ENCODE peak calls at places on chromosomes 3 and 15, in six cellular contexts. C is AG04449; N is astrocyte of the cerebellum; M is IMR-90; K is CD4-positive, alpha-beta memory T cell; J is SJSA1. I is an unnamed sample.

GRCh38 chr3:33751320-33751719 is 33.3 kb upstream of the CLASP2 start:
- DNase-seq in N (no peak), K (no peak), C (no peak), J (no peak), M (no peak), I (no peak)

GRCh38 chr15:31387101-31387482 is 60.5 kb downstream of the KLF13 start:
- DNase-seq in M (no peak), K (peak; percentile 46), N (no peak), C (no peak), J (no peak), I (no peak)

GRCh38 chr3:149969110-149969944 is 1.4 kb downstream of the PFN2 start:
- DNase-seq in K (no peak), N (peak; percentile 67), C (peak; percentile 59), M (peak; percentile 87), J (peak; percentile 85), I (peak; percentile 54)

GRCh38 chr15:99424978-99425665 is 140.7 kb upstream of the MEF2A start:
- DNase-seq in K (peak; percentile 39), J (no peak), M (peak; percentile 90), N (peak; percentile 42), C (peak; percentile 16), I (peak; percentile 52)

GRCh38 chr15:77034620-77035467 is 36.1 kb downstream of the TSPAN3 start:
- DNase-seq in C (no peak), M (no peak), J (peak; percentile 48), K (no peak), N (no peak), I (no peak)

GRCh38 chr3:51670711-51671089 is 352 bp upstream of the TEX264 start:
- DNase-seq in M (no peak), J (no peak), K (no peak), C (no peak), N (no peak), I (no peak)

GRCh38 chr3:133289322-133289721 is 110.5 kb upstream of the BFSP2 start:
- DNase-seq in J (no peak), C (no peak), M (no peak), K (no peak), N (no peak), I (no peak)

GRCh38 chr15:78696436-78696835 is 55.4 kb upstream of the CHRNB4 start:
- DNase-seq in C (no peak), N (no peak), K (no peak), M (no peak), J (no peak), I (no peak)

GRCh38 chr3:162780313-162780712 is 1283.7 kb downstream of the OTOL1 start:
- DNase-seq in K (no peak), M (no peak), J (no peak), N (no peak), C (no peak), I (no peak)

GRCh38 chr15:88909956-88910831 is 3.0 kb downstream of the MFGE8 start:
- DNase-seq in K (no peak), J (no peak), N (no peak), C (no peak), M (no peak), I (no peak)

GRCh38 chr3:10744098-10744465 is 71.9 kb upstream of the SLC6A11 start:
- DNase-seq in M (no peak), N (no peak), C (no peak), J (no peak), K (peak; percentile 5), I (no peak)

GRCh38 chr3:126339466-126339865 is 17.7 kb downstream of the KLF15 start:
- DNase-seq in C (no peak), N (no peak), J (no peak), K (no peak), M (no peak), I (no peak)

GRCh38 chr15:73921257-73921890 is 4.9 kb upstream of the LOXL1 start:
- DNase-seq in N (no peak), M (no peak), K (no peak), J (no peak), C (no peak), I (no peak)

GRCh38 chr3:43505351-43505750 is 116.5 kb downstream of the ANO10 start:
- DNase-seq in M (peak; percentile 77), N (no peak), K (no peak), J (no peak), C (no peak), I (no peak)

GRCh38 chr3:72582211-72582878 is 265.9 kb downstream of the SHQ1 start:
- DNase-seq in M (no peak), N (no peak), C (no peak), K (no peak), J (no peak), I (no peak)

GRCh38 chr3:70992557-70992956 is 591.0 kb downstream of the FOXP1 start:
- DNase-seq in C (peak; percentile 26), K (no peak), J (no peak), N (no peak), M (peak; percentile 60), I (no peak)

GRCh38 chr3:133573054-133573628 is 345 bp upstream of the CDV3 start:
- DNase-seq in C (peak; percentile 100), M (peak; percentile 100), K (peak; percentile 100), N (peak; percentile 100), J (peak; percentile 100), I (peak; percentile 99)

GRCh38 chr3:9214185-9214584 is 35.3 kb downstream of the SRGAP3 start:
- DNase-seq in K (no peak), C (no peak), J (no peak), M (no peak), N (no peak), I (no peak)

GRCh38 chr3:136332776-136333175 is 82.6 kb downstream of the PCCB start:
- DNase-seq in N (no peak), M (peak; percentile 92), J (no peak), C (no peak), K (no peak), I (no peak)

GRCh38 chr15:47888721-47889120 is 171.4 kb downstream of the SEMA6D start:
- DNase-seq in N (no peak), K (no peak), J (no peak), M (no peak), C (no peak), I (peak; percentile 14)

GRCh38 chr3:6262035-6262434 is 598.9 kb upstream of the GRM7 start:
- DNase-seq in C (no peak), M (no peak), K (no peak), J (no peak), N (no peak), I (no peak)

GRCh38 chr3:81769271-81769670 is 7.8 kb upstream of the GBE1 start:
- DNase-seq in N (no peak), K (no peak), M (peak; percentile 43), C (no peak), J (no peak), I (no peak)

GRCh38 chr3:33426068-33426467 is 14.1 kb downstream of the UBP1 start:
- DNase-seq in N (peak; percentile 77), K (no peak), J (no peak), C (no peak), M (no peak), I (no peak)

GRCh38 chr3:12947504-12948369 is 106.4 kb upstream of the RPL32 start:
- DNase-seq in J (no peak), M (peak; percentile 68), K (no peak), N (no peak), C (no peak), I (no peak)

GRCh38 chr3:129226374-129226773 is 23.0 kb upstream of the COPG1 start:
- DNase-seq in M (peak; percentile 95), N (peak; percentile 79), C (peak; percentile 83), J (peak; percentile 87), K (no peak), I (peak; percentile 66)

GRCh38 chr3:128123231-128123537 is 428 bp downstream of the RUVBL1 start:
- DNase-seq in J (no peak), M (no peak), K (no peak), C (no peak), N (no peak), I (no peak)

GRCh38 chr3:128123538-128124368 is at the start of gene RUVBL1:
- DNase-seq in M (peak; percentile 96), J (peak; percentile 98), K (peak; percentile 99), N (peak; percentile 93), C (peak; percentile 77), I (peak; percentile 97)

GRCh38 chr3:128127236-128127635 is 3.6 kb upstream of the RUVBL1 start:
- DNase-seq in K (no peak), N (no peak), J (no peak), M (no peak), C (no peak), I (no peak)

GRCh38 chr3:128122013-128122412 is 1.6 kb downstream of the RUVBL1 start:
- DNase-seq in C (no peak), M (no peak), J (no peak), K (no peak), N (no peak), I (no peak)
- H3K4me3 ChIP-seq in C (no peak overlapping the region), M (no peak overlapping the region), J (no peak overlapping the region), K (no peak overlapping the region), N (no peak overlapping the region), I (peak overlapping the region; percentile 88)

GRCh38 chr15:60563539-60564404 is 84.8 kb upstream of the ICE2 start:
- DNase-seq in K (peak; percentile 83), M (no peak), C (no peak), J (no peak), N (no peak), I (no peak)
- H3K4me3 ChIP-seq in K (no peak overlapping the region), M (no peak overlapping the region), C (no peak overlapping the region), J (no peak overlapping the region), N (no peak overlapping the region), I (no peak overlapping the region)

DNA sequence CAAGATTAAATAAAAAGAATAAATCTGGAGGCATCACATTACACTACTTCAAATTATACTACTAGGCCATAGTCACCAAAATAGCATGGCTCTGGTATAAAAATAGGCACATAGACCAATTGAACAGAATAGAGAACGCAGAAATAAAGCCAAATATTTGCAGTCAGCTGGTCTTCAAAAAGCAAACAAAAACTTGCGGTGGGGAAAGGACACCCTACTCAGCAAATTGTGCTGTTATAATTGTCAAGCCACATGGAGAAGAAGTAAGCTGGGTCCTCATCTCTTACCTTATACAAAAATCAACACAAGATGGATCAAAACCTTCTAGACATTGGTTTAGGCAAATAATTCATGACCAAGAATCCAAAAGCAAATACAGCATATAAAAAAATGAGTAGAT is 259.2 kb upstream of the SLITRK3 start:
- DNase-seq in K (no peak), N (no peak), J (no peak), C (no peak), M (no peak), I (no peak)
- H3K4me3 ChIP-seq in K (no peak overlapping the region), N (no peak overlapping the region), J (no peak overlapping the region), C (no peak overlapping the region), M (no peak overlapping the region), I (no peak overlapping the region)

GRCh38 chr15:24933716-24934115 is 21.1 kb upstream of the SNRPN start:
- DNase-seq in K (no peak), N (no peak), C (no peak), M (no peak), J (no peak), I (no peak)
- H3K4me3 ChIP-seq in K (no peak overlapping the region), N (no peak overlapping the region), C (no peak overlapping the region), M (no peak overlapping the region), J (no peak overlapping the region), I (no peak overlapping the region)

DNA sequence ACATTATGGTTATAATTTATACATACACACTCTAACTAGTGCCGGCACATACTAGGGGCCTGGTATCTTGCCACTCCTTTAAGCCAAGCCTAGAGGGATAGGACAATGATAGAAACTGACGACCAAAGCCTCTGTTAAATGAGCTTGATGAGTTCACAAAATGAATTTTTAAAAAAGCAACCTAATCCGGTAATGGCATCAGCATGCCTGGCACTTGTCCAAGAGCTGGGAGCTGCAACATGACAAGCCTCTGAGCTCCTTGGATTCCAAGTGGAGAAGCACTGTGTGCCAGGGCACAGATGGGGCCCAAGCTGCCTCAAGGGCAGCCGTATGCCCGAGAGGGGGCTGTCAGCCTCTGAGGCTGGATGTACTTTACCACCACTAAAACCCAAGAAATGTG is 9.7 kb downstream of the ETV5 start:
- DNase-seq in M (peak; percentile 82), C (no peak), K (no peak), J (no peak), N (peak; percentile 41), I (peak; percentile 69)
- H3K4me3 ChIP-seq in M (no peak overlapping the region), C (no peak overlapping the region), K (no peak overlapping the region), J (no peak overlapping the region), N (no peak overlapping the region), I (no peak overlapping the region)

GRCh38 chr3:39712413-39713048 is 96.9 kb upstream of the MYRIP start:
- DNase-seq in N (no peak), J (no peak), K (no peak), C (no peak), M (no peak), I (no peak)
- H3K4me3 ChIP-seq in N (no peak overlapping the region), J (no peak overlapping the region), K (no peak overlapping the region), C (no peak overlapping the region), M (no peak overlapping the region), I (no peak overlapping the region)

I was measured in HFF-Myc.